ENCODE peak calls at places on chromosomes 2 and 18, in nine cellular contexts. M is iPS DF 19.7, U is progenitor cell of endocrine pancreas, I is NCI-H1092 treated with DMSO at 0.1 percent for 48 hours, V is glutamatergic neuron, K is hippocampal formation, X is AML-193, G is T-helper 17 cell, J is cerebellum. E is an unnamed sample.

GRCh38 chr2:195659114-195659513 is 2.1 kb downstream of the SLC39A10 start:
- DNase-seq in K (no peak), G (no peak), J (no peak), I (no peak), V (no peak), U (no peak), X (peak), M (no peak), E (no peak)

GRCh38 chr18:24659837-24660720 is 199.6 kb downstream of the HRH4 start:
- DNase-seq in G (no peak), V (no peak), I (no peak), X (no peak), U (no peak), M (no peak), K (no peak), J (no peak), E (peak)

GRCh38 chr2:206670531-206671319 is 28.4 kb downstream of the FAM237A start:
- DNase-seq in G (no peak), I (no peak), K (no peak), X (no peak), J (no peak), U (no peak), V (no peak), M (no peak), E (no peak)

GRCh38 chr2:74632209-74632938 is 15.8 kb downstream of the M1AP start:
- DNase-seq in J (no peak), I (no peak), U (no peak), V (no peak), G (no peak), X (no peak), M (no peak), K (no peak), E (no peak)

GRCh38 chr18:11857177-11857887 is 6.1 kb downstream of the CHMP1B start:
- DNase-seq in G (no peak), J (no peak), K (no peak), X (no peak), V (no peak), U (no peak), I (no peak), M (peak), E (peak)

GRCh38 chr18:31558567-31558966 is 33.1 kb upstream of the TTR start:
- DNase-seq in G (no peak), K (no peak), V (no peak), I (no peak), X (no peak), U (no peak), J (no peak), M (no peak), E (no peak)

GRCh38 chr2:179843541-179843940 is 17.9 kb downstream of the ZNF385B start:
- DNase-seq in I (no peak), M (no peak), K (no peak), G (no peak), X (no peak), V (no peak), J (peak), U (no peak), E (no peak)

GRCh38 chr18:47749195-47749973 is 181.1 kb downstream of the SMAD2 start:
- DNase-seq in V (peak), K (peak), J (peak), X (peak), M (no peak), U (peak), G (peak), I (peak), E (peak)

GRCh38 chr2:85188852-85189251 is 55.7 kb downstream of the TCF7L1 start:
- DNase-seq in G (no peak), U (no peak), K (no peak), I (no peak), J (no peak), M (no peak), X (no peak), V (no peak), E (no peak)

E was measured in transverse colon.